ENCODE peak calls at places on chromosomes 16 and 17, in four cellular contexts. W is A549, Z is NB4, F is H1. K is an unnamed sample.

GRCh38 chr17:40415390-40415789 is 2.3 kb downstream of the TOP2A start:
- DNase-seq in Z (peak; percentile 61), F (no peak), W (peak; percentile 68), K (peak; percentile 47)

GRCh38 chr17:1162116-1162855 is 17.5 kb downstream of the ABR start:
- DNase-seq in Z (no peak), F (no peak), W (no peak), K (no peak)

GRCh38 chr17:82574041-82574440 is 54.5 kb downstream of the FOXK2 start:
- DNase-seq in W (no peak), F (no peak), Z (no peak), K (no peak)

GRCh38 chr17:82737981-82738877 is 2.8 kb downstream of the FN3K start:
- DNase-seq in Z (no peak), F (no peak), W (no peak), K (no peak)

GRCh38 chr17:915416-916201 is 64.0 kb downstream of the NXN start:
- DNase-seq in W (no peak), F (no peak), Z (no peak), K (peak; percentile 94)

GRCh38 chr17:850828-851759 is 68.9 kb downstream of the MRM3 start:
- DNase-seq in W (no peak), Z (no peak), F (no peak), K (no peak)

GRCh38 chr16:27847030-27847550 is 216.4 kb downstream of the GSG1L start:
- DNase-seq in Z (no peak), W (no peak), F (no peak), K (peak; percentile 27)

GRCh38 chr17:44623070-44623725 is 33.1 kb upstream of the MEIOC start:
- DNase-seq in W (no peak), Z (no peak), F (no peak), K (no peak)

GRCh38 chr16:89199241-89200123 is 855 bp downstream of the SLC22A31 start:
- DNase-seq in F (no peak), W (no peak), Z (no peak), K (no peak)

GRCh38 chr17:32648450-32648849 is 161.7 kb downstream of the CDK5R1 start:
- DNase-seq in F (no peak), W (no peak), Z (no peak), K (no peak)

DNA sequence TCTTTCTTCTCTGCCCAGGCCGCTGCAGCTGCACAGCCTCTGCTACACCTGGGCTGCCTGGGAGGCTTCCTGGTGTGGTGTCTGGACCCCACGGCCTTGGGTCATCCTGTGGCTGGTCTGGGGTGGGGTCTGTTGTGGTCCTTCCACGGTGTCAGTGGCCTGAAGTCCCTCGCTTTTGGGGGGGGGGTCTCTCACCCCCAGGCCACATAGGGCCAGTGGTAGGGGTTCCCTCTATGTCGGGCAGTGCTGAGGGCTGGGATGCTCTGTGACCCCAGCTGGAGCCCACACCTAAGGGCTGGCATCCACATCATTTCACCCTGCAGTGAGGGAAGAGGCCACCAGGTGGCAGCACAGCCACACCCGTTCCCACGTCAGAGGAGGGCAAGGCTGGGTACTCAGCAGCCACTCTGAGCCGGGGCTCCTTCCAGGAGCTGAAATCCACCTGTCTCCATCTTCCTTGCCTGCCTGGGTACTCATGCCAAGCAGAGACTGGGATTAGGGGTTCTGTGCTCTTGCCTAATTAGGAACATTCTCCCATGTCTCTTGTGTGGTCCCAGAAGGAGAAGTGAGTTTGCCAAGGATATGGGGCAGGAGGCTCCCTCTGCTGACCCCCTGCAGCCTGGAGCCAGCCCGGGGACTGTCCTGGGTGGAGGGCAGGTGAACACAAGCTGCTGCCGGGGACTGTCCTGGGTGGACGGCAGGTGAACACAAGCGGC is 13.0 kb downstream of the ENGASE start:
- DNase-seq in W (peak; percentile 96), Z (peak; percentile 59), F (peak; percentile 97), K (peak; percentile 51)
- TF ChIP-seq MAX in W (no peak), Z (no peak), F (no peak), K (no peak)

GRCh38 chr17:75779987-75780889 is 4.4 kb upstream of the UNK start:
- DNase-seq in F (no peak), Z (no peak), W (no peak), K (no peak)
- TF ChIP-seq MAX in F (no peak), Z (no peak), W (no peak), K (no peak)

DNA sequence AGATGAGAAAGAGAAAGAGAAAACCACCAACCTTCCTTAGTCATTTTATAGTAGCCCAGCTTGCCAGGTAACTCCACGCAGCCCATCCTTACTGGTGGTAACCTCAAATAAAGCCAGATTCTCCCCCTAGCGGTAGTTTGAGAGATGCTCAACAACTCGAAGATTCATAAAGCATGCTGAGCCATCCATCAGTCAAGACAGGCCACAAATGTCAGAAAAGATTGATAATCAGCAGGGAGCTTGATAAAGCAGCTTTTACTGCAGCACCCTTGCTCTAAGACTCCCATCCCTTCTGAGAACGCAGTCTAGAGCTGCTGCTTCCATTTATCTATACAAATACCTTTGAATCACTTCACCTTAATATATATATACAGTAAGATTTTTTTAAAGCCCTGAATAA is 451.5 kb upstream of the HSBP1 start:
- DNase-seq in Z (peak; percentile 59), W (peak; percentile 47), F (no peak), K (peak; percentile 70)
- TF ChIP-seq MAX in Z (no peak), W (no peak), F (no peak), K (no peak)

GRCh38 chr16:30003670-30004423 is 7.0 kb downstream of the DOC2A start:
- DNase-seq in W (no peak), F (no peak), Z (no peak), K (no peak)

GRCh38 chr16:30006095-30006473 is 4.7 kb downstream of the DOC2A start:
- DNase-seq in Z (no peak), F (no peak), W (no peak), K (no peak)

GRCh38 chr16:30005341-30006094 is 5.3 kb downstream of the DOC2A start:
- DNase-seq in W (peak; percentile 90), F (no peak), Z (peak; percentile 52), K (peak; percentile 11)

GRCh38 chr16:30004424-30004776 is 6.4 kb downstream of the DOC2A start:
- DNase-seq in W (no peak), Z (no peak), F (no peak), K (no peak)

DNA sequence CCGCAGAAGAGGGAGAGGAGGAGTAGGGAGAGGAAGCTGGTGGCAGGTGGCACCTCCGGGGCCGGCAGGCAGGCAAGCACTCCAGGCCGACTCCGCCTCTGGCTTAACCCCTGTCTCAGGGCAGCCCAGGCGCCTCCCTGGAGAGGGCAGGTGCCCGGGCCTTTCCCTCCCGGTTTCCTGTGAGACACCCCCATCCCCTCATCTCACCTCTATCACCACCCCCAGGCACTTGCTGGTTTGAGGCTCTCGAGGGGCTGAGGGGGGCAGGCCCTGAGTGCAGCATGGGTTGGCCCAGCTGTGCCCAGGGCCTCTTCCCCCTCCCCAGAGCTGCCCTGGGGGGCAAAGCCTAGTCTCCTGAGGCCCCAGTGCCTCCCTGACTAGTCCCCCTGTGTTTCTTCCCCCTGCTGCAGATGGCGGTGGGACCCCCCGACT is 6.0 kb downstream of the DOC2A start:
- DNase-seq in W (no peak), F (no peak), Z (no peak), K (no peak)
- TF ChIP-seq MAX in W (no peak), F (no peak), Z (no peak), K (no peak)

GRCh38 chr16:56608876-56609462 is 585 bp downstream of the MT2A start:
- DNase-seq in W (no peak), Z (peak; percentile 38), F (no peak), K (no peak)
- TF ChIP-seq MAX in W (no peak), Z (no peak), F (no peak), K (no peak)

DNA sequence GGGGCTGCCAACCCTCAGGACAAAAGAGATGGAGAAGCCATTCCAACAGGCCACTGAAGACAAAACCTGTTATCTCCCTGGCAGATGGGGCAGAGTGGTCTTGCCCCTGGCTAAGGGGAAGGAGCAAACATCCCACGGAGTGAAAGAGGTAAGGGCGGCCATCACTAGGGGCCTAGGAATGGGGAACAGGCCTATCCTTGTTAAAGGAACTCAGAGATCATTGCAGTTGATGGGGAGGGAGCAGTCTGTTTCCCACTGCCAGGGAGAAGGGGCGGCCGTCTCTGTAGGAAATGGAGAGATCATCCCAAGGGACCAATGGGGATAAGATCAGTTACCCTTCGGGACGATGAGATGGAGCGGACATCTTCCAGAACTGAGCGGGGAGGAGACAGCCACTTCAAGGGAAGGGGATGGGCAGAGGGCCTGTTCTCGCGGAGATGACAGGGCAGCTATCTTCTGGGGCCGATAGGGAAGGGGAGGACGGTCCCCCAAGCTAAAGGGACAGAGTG is 581 bp upstream of the TMEM208 start:
- DNase-seq in W (no peak), Z (no peak), F (no peak), K (no peak)
- TF ChIP-seq MAX in W (no peak), Z (no peak), F (no peak), K (no peak)

GRCh38 chr17:77371117-77371887 is 230.5 kb downstream of the SEC14L1 start:
- DNase-seq in W (no peak), Z (no peak), F (no peak), K (no peak)

GRCh38 chr17:77374170-77374936 is 233.6 kb downstream of the SEC14L1 start:
- DNase-seq in W (no peak), Z (peak; percentile 82), F (peak; percentile 82), K (peak; percentile 90)

GRCh38 chr17:77371888-77372443 is 231.2 kb downstream of the SEC14L1 start:
- DNase-seq in Z (no peak), F (no peak), W (no peak), K (no peak)

GRCh38 chr17:77373298-77374169 is 232.8 kb downstream of the SEC14L1 start:
- DNase-seq in F (peak; percentile 70), W (no peak), Z (peak; percentile 59), K (no peak)

DNA sequence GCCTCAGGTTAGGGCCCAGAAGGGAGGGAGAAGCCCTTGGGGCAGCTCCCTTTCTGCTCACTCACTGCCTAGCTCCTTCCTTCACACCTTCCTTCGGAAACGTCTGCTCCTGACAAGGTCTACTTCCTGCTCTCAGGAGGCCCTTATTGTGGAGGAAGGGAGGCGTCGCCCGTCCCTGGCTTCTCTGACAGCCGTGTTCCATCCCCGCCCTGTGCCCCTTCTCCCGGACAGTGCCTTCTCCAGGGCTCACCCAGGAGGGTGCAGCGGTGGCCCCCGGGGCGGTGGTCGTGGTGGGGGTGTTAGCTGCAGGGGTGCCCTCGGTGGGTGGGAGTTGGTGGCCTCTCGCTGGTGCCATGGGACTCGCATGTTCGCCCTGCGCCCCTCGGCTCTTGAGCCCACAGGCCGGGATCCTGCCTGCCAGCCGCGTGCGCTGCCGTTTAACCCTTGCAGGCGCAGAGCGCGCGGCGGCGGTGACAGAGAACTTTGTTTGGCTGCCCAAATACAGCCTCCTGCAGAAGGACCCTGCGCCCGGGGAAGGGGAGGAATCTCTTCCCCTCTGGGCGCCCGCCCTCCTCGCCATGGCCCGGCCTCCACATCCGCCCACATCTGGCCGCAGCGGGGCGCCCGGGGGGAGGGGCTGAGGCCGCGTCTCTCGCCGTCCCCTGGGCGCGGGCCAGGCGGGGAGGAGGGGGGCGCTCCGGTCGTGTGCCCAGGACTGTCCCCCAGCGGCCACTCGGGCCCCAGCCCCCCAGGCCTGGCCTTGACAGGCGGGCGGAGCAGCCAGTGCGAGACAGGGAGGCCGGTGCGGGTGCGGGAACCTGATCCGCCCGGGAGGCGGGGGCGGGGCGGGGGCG is 231.9 kb downstream of the SEC14L1 start:
- DNase-seq in F (peak; percentile 93), Z (peak; percentile 93), W (no peak), K (peak; percentile 53)
- TF ChIP-seq MAX in F (peak; percentile 90), Z (peak; percentile 26), W (no peak), K (no peak)

K was measured in endothelial cell of umbilical vein.